ENCODE peak calls at places on chromosomes 5 and 9, in four cellular contexts. Y, I, L and H are unnamed samples.

GRCh38 chr5:164256351-164256750 is 750.9 kb downstream of the MAT2B start:
- DNase-seq in Y (no peak), I (no peak), L (no peak), H (no peak)

GRCh38 chr5:177440211-177440989 is 6.2 kb upstream of the PRR7 start:
- DNase-seq in Y (peak; percentile 16), I (no peak), L (no peak), H (no peak)

GRCh38 chr5:143143973-143144372 is 259.5 kb downstream of the NR3C1 start:
- DNase-seq in Y (no peak), I (no peak), L (no peak), H (no peak)

GRCh38 chr5:43676083-43676840 is 73.3 kb downstream of the NNT start:
- DNase-seq in Y (no peak), I (no peak), L (no peak), H (no peak)

GRCh38 chr9:95316274-95316673 is 1.2 kb downstream of the FANCC start:
- DNase-seq in Y (no peak), I (no peak), L (no peak), H (no peak)

GRCh38 chr5:3684771-3685354 is 89.2 kb downstream of the IRX1 start:
- DNase-seq in Y (no peak), I (no peak), L (no peak), H (no peak)

GRCh38 chr5:50667079-50667652 is 729 bp downstream of the PARP8 start:
- DNase-seq in Y (no peak), I (peak; percentile 65), L (peak; percentile 48), H (no peak)

GRCh38 chr5:72516916-72517315 is 9.7 kb upstream of the ZNF366 start:
- DNase-seq in Y (no peak), I (no peak), L (no peak), H (no peak)

DNA sequence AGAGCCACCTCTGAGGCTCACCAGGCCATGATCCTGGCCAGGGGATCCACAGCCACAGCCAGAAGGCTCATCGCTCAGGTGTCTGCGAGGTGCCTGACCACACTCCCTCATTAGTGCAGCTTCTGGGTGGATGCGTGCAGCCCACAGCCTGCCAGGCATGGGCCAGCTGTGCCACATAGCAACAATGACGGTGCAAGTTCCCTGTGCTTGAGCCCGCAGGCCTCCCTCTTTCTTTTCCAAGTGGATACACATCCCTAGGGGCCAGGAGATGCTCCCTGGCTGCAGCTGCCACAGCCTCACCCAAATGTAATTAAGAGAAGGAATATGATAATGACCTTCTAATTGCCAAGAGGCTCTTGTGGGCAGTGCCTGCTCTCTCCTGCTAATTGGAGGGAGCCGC is 116.0 kb upstream of the PPP1R26 start:
- DNase-seq in Y (no peak), I (no peak), L (no peak), H (no peak)
- H3K4me3 ChIP-seq in Y (no peak overlapping the region), I (no peak overlapping the region), L (no peak overlapping the region), H (no peak overlapping the region)

DNA sequence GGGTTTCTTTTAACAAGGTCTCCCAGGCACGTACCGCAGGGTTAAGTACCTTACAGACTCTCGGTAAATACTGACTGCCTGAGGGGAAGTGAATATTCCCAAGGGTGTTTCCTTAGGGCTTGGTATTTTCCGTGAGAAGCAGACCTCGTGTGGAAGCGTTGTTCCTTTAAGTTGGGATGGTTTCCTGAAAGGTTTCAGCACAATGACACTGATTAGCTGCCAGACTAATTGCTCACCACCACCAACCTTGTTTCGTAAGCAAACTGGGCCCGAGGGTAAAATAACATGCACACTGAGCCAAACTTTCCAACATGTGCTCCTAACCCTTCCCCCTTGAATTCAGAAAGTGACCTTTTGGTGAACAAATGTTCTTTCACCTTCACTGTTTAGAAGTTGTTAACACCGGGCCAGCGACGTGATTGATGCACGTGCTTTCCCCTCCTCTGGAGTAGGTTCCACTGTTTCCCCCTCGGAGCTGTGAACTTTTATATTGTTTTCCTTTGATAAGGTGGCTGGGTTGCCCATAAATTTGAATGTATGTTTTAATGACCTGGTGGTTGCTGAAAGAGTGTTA is 128.1 kb upstream of the RPS23 start:
- DNase-seq in Y (no peak), I (no peak), L (peak; percentile 88), H (no peak)
- H3K4me3 ChIP-seq in Y (no peak overlapping the region), I (no peak overlapping the region), L (no peak overlapping the region), H (no peak overlapping the region)

DNA sequence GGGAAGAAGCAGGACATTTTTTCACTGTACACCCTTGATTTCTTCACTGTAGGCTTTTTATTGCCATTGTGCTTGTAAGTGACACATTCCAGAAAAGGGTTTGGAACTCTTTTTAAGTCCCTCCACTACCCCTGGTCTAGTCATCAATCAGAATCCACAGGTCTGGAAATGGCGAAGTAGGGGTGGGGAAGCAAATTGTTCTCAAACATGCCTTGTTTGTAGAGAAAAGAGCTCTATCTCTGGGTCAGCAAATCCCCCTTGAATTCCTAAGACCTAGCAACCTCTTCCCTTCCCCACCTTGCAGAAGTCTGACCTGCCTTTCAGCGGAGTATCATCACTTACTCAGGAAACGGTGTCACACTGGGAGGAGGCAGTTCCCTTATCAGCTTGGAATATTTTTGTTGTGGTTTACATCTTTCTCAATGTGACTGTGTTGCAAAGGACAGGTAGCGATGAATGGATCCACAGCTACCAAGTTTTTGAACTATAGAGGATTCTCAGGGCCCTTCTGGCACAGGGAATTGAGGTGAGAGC is 3.2 kb downstream of the SH3RF2 start:
- DNase-seq in Y (no peak), I (no peak), L (no peak), H (no peak)
- H3K4me3 ChIP-seq in Y (no peak overlapping the region), I (no peak overlapping the region), L (no peak overlapping the region), H (no peak overlapping the region)

DNA sequence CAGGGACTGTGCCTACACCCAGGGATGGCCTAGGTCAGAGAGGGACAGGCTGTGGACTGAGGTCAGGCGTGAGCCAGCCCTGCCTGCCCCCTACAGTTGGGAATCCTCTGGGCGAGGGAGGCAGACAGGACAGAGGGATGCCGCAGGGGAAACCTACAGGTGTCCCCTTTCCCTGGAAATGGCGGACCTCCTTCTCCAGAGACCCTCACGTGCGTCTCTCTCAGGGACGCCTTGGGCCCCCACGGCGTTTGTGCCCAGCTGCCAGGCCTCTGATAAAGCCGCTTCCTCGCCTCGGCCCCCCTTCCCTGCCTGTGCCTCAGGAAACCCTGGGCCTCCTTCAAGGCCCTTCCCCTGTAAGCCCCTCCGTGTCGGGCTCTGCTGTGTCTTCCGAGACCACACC is 129.3 kb downstream of the RXRA start:
- DNase-seq in Y (no peak), I (no peak), L (no peak), H (no peak)
- H3K4me3 ChIP-seq in Y (peak overlapping the region; percentile 63), I (no peak overlapping the region), L (peak overlapping the region; percentile 27), H (no peak overlapping the region)

DNA sequence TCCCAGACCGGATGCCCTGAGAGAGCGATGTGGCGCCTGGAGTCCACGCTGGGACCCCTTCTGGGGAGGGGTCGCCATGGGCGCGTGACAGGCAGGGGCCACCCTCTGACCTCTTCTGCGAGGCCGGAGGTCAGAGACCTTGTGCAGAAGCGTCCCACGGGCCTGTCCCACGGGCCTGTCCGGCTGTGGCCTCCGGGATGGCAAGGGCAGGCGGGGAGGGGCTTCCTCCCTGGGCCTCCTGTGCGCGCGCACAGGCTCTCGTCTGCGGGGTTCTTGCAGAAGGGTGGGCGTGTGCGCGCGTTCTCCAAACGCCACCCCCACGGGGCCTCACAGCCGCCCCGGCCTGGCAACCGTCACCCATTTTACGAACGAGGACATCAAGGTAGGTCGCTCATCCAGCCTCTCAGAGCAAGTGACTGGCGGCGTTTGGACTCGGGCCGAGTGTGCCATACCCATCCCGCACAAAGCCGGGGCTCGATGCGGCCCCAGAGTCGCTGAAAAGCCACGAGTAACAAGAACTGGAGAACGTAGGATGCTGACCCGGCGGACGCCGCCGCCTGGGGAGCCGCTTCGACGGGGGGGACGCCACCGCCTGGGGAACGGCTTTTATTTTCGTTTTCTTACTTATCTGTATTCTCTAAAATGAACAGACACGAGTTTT is 897 bp downstream of the AHRR start:
- DNase-seq in Y (no peak), I (no peak), L (peak; percentile 56), H (no peak)
- H3K4me3 ChIP-seq in Y (no peak overlapping the region), I (no peak overlapping the region), L (peak overlapping the region; percentile 90), H (no peak overlapping the region)

DNA sequence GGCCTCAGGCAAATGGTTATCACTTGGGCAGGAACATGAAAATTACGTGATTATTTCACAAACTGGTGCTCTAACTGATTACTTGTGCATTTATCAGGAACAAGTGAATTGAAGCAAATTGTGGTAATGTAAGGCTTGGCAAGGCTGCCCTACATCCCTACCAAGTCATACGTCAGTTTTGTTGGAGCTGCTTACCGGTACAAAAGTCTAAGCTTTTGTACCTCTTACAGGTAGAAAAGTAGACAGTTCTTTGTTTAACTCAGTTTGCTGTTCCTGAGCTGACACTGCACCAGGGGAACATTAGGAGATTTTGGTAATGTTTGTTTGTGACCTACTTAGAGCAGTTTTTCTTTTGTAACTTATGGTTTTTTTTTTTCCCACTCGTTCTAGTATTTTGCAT is 2.2 kb downstream of the G3BP1 start:
- DNase-seq in Y (no peak), I (no peak), L (no peak), H (no peak)
- H3K4me3 ChIP-seq in Y (peak overlapping the region; percentile 93), I (peak overlapping the region; percentile 95), L (peak overlapping the region; percentile 95), H (peak overlapping the region; percentile 99)